ENCODE peak calls at places on chromosomes 6 and 20, in four cellular contexts. V, J, A and W are unnamed samples.

GRCh38 chr20:41181567-41181966 is 44.2 kb downstream of the PLCG1 start:
- DNase-seq in V (no peak), A (no peak), J (no peak), W (no peak)

GRCh38 chr6:127933852-127934840 is 33.3 kb upstream of the THEMIS start:
- DNase-seq in V (no peak), A (no peak), J (no peak), W (no peak)

GRCh38 chr20:4195499-4195898 is 180.1 kb upstream of the RNF24 start:
- DNase-seq in A (peak; percentile 61), V (no peak), J (no peak), W (peak; percentile 21)

GRCh38 chr6:84967389-84967788 is 203.0 kb upstream of the TBX18 start:
- DNase-seq in V (peak; percentile 27), J (no peak), A (peak; percentile 65), W (no peak)

GRCh38 chr6:31580807-31581437 is 1.3 kb downstream of the LTB start:
- DNase-seq in J (peak; percentile 87), A (peak; percentile 64), V (peak; percentile 66), W (peak; percentile 83)

GRCh38 chr6:42345696-42346416 is 105.9 kb downstream of the TRERF1 start:
- DNase-seq in A (no peak), V (no peak), J (no peak), W (no peak)

GRCh38 chr20:48850681-48851299 is 23.0 kb upstream of the PREX1 start:
- DNase-seq in J (no peak), A (no peak), V (no peak), W (no peak)

GRCh38 chr6:11111769-11112437 is 378 bp upstream of the ERVFRD-1 start:
- DNase-seq in A (no peak), V (no peak), J (peak; percentile 82), W (no peak)

GRCh38 chr20:61389077-61389476 is 137.0 kb downstream of the CDH4 start:
- DNase-seq in A (no peak), J (no peak), V (no peak), W (no peak)

GRCh38 chr6:90027004-90027403 is 132.7 kb downstream of the GJA10 start:
- DNase-seq in A (no peak), V (no peak), J (no peak), W (no peak)

GRCh38 chr6:150928882-150929281 is 63.4 kb downstream of the MTHFD1L start:
- DNase-seq in V (no peak), A (peak; percentile 7), J (no peak), W (no peak)

GRCh38 chr6:13285705-13286104 is 42.6 kb downstream of the TBC1D7 start:
- DNase-seq in V (no peak), J (no peak), A (no peak), W (no peak)

GRCh38 chr20:14919473-14920157 is 582.2 kb upstream of the FLRT3 start:
- DNase-seq in J (no peak), A (peak; percentile 40), V (peak; percentile 72), W (no peak)

GRCh38 chr6:136657629-136658028 is 107.4 kb upstream of the MAP7 start:
- DNase-seq in V (no peak), A (no peak), J (no peak), W (no peak)

GRCh38 chr6:5085638-5086293 is 625 bp downstream of the PPP1R3G start:
- DNase-seq in J (peak; percentile 47), A (peak; percentile 31), V (peak; percentile 21), W (no peak)

GRCh38 chr20:4929686-4930397 is 71.5 kb downstream of the SLC23A2 start:
- DNase-seq in A (no peak), J (peak; percentile 30), V (no peak), W (no peak)

GRCh38 chr20:54585222-54585621 is 109.8 kb downstream of the DOK5 start:
- DNase-seq in A (no peak), J (no peak), V (no peak), W (no peak)

GRCh38 chr6:130928993-130929678 is 101.9 kb downstream of the SMLR1 start:
- DNase-seq in V (no peak), J (no peak), A (no peak), W (no peak)

GRCh38 chr20:5150226-5151076 is 23.6 kb downstream of the CDS2 start:
- DNase-seq in A (peak; percentile 16), J (no peak), V (no peak), W (no peak)

GRCh38 chr6:11363881-11364576 is 131.6 kb upstream of the NEDD9 start:
- DNase-seq in J (no peak), A (no peak), V (peak; percentile 94), W (no peak)

GRCh38 chr6:3509326-3509725 is 52.5 kb upstream of the SLC22A23 start:
- DNase-seq in A (no peak), V (peak; percentile 68), J (no peak), W (no peak)

GRCh38 chr20:13313201-13313600 is 92.1 kb downstream of the ISM1 start:
- DNase-seq in A (no peak), V (no peak), J (no peak), W (no peak)

GRCh38 chr6:35377002-35377401 is 34.6 kb downstream of the PPARD start:
- DNase-seq in A (no peak), J (no peak), V (no peak), W (no peak)

GRCh38 chr6:17334265-17334664 is 53.1 kb downstream of the RBM24 start:
- DNase-seq in V (peak; percentile 51), A (peak; percentile 49), J (no peak), W (no peak)

GRCh38 chr6:42507901-42508300 is 55.9 kb upstream of the UBR2 start:
- DNase-seq in A (no peak), V (no peak), J (no peak), W (no peak)

GRCh38 chr6:128821116-128821515 is 61.8 kb upstream of the LAMA2 start:
- DNase-seq in J (no peak), A (no peak), V (no peak), W (no peak)

GRCh38 chr6:10373642-10374359 is 41.1 kb downstream of the TFAP2A start:
- DNase-seq in A (peak; percentile 45), V (no peak), J (no peak), W (no peak)

GRCh38 chr6:54071941-54072340 is 39.3 kb upstream of the MLIP start:
- DNase-seq in V (no peak), A (no peak), J (no peak), W (no peak)

GRCh38 chr6:3712827-3713226 is 38.7 kb downstream of the PXDC1 start:
- DNase-seq in V (no peak), A (peak; percentile 7), J (no peak), W (no peak)

DNA sequence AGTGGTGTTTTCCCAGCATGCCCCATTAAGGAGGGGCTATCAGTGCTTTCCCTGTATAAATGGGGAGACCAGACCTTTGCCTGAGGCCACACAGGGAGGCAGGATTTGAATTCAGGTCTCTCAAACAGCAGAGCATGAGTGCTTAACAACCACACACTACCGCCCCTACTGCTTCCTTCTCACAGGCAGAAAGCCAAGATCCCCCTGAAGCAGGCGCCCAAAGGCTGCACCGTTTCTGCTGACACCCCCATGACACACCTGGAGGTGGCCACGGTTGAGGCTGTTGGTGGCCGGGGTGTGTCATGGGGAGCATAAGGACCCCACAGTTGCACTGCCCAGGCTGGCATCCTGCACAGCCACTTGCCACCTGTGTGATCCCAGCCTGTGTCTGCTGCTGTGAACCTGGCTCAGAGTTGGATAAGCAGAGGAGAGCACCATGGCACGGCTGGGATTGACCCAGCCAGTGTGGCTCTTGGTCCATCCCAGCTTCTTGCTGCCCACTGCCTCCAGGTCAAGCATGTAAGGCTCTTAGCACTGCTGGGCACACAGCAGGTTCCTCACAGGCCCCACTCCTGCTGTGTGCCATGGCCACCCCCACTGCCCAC is 28.3 kb downstream of the PCK1 start:
- DNase-seq in J (no peak), A (no peak), V (no peak), W (no peak)
- H3K27ac ChIP-seq in J (no peak overlapping the region), A (no peak overlapping the region), V (no peak overlapping the region), W (no peak overlapping the region)

DNA sequence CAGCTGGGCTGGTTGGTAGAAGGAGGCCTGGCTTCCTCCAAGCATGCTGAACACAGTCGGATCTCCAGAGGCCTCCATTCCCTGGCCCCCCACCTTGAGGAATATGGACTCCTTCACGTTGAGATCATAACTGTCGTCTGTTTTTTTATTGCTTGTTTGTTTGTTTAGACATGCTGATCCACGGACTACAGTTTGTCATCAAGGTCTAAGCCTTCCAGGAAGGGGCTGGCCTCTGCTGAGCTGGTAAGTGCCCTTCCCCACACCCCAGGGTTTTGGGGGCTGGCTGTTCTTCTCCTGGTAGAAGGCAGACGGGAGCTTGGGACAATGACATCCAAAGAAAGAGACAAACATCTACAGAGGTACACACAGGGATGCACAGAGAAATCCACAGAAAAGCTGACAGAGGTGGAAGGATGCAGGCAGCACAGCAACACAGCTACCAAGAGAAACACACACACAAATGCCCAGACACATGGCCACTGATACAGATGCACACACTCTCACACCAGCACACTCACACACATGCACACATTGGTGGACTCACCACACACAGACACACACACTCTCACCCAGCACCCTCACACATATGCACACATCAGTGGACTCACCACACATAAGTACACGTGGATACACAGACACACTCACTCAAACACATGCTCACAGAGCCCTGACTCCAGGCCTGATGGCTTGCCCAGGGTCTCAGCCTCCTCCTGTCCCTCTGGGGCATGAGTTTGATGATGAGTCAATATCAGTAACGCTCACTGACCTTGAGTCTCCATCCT is 6.7 kb downstream of the BPIFA1 start:
- DNase-seq in A (no peak), V (no peak), J (no peak), W (no peak)
- H3K27ac ChIP-seq in A (no peak overlapping the region), V (no peak overlapping the region), J (no peak overlapping the region), W (no peak overlapping the region)

GRCh38 chr20:2139736-2140135 is 38.1 kb downstream of the STK35 start:
- DNase-seq in J (no peak), A (no peak), V (no peak), W (no peak)
- H3K27ac ChIP-seq in J (no peak overlapping the region), A (no peak overlapping the region), V (no peak overlapping the region), W (no peak overlapping the region)

GRCh38 chr6:21213492-21213891 is 380.1 kb upstream of the SOX4 start:
- DNase-seq in J (no peak), V (no peak), A (no peak), W (no peak)
- H3K27ac ChIP-seq in J (no peak overlapping the region), V (no peak overlapping the region), A (no peak overlapping the region), W (no peak overlapping the region)

GRCh38 chr6:143934867-143935266 is 70.6 kb downstream of the ZC2HC1B start:
- DNase-seq in V (no peak), A (no peak), J (no peak), W (no peak)

GRCh38 chr6:143928853-143929252 is 64.6 kb downstream of the ZC2HC1B start:
- DNase-seq in V (no peak), J (no peak), A (no peak), W (no peak)

GRCh38 chr6:143929975-143930374 is 65.7 kb downstream of the ZC2HC1B start:
- DNase-seq in V (no peak), A (no peak), J (no peak), W (no peak)
- H3K27ac ChIP-seq in V (no peak overlapping the region), A (no peak overlapping the region), J (no peak overlapping the region), W (no peak overlapping the region)